ENCODE peak calls at places on chromosome 12, in eight cellular contexts. H is tibial artery, Z is fibroblast of lung, X is AG04450, F is hepatocyte, V is GM06990, U is mammary epithelial cell, B is stomach. P is an unnamed sample.

GRCh38 chr12:104985206-104985605 is 910 bp upstream of the NOPCHAP1 start:
- DNase-seq in H (no peak), Z (no peak), X (no peak), F (no peak), V (no peak), U (no peak), B (no peak), P (no peak)

GRCh38 chr12:96985515-96986362 is 78.7 kb downstream of the NEDD1 start:
- DNase-seq in H (no peak), Z (no peak), X (no peak), F (peak), V (peak), U (no peak), B (peak), P (no peak)

GRCh38 chr12:59973515-59973914 is 377.7 kb downstream of the SLC16A7 start:
- DNase-seq in H (no peak), Z (peak), X (no peak), F (no peak), V (no peak), U (peak), B (no peak), P (peak)

GRCh38 chr12:27906658-27907473 is 65.7 kb downstream of the PTHLH start:
- DNase-seq in H (no peak), Z (no peak), X (peak), F (peak), V (no peak), U (no peak), B (no peak), P (no peak)

GRCh38 chr12:115072712-115073111 is 388.7 kb upstream of the TBX3 start:
- DNase-seq in H (no peak), Z (no peak), X (no peak), F (peak), V (no peak), U (no peak), B (no peak), P (no peak)

GRCh38 chr12:106113042-106113441 is 25.7 kb downstream of the NUAK1 start:
- DNase-seq in H (no peak), Z (peak), X (no peak), F (no peak), V (no peak), U (peak), B (no peak), P (no peak)

GRCh38 chr12:120925740-120926563 is 21.8 kb upstream of the SPPL3 start:
- DNase-seq in H (no peak), Z (no peak), X (no peak), F (no peak), V (no peak), U (peak), B (no peak), P (no peak)

GRCh38 chr12:43107401-43107800 is 444.6 kb downstream of the ADAMTS20 start:
- DNase-seq in H (no peak), Z (peak), X (no peak), F (no peak), V (no peak), U (no peak), B (no peak), P (no peak)

GRCh38 chr12:104720346-104721064 is 237.6 kb downstream of the SLC41A2 start:
- DNase-seq in H (no peak), Z (peak), X (peak), F (no peak), V (peak), U (no peak), B (peak), P (no peak)

GRCh38 chr12:39406257-39406656 is 36.7 kb downstream of the KIF21A start:
- DNase-seq in H (no peak), Z (no peak), X (no peak), F (no peak), V (no peak), U (no peak), B (no peak), P (no peak)

GRCh38 chr12:12482150-12482761 is 80.4 kb downstream of the DUSP16 start:
- DNase-seq in H (no peak), Z (no peak), X (no peak), F (no peak), V (no peak), U (no peak), B (no peak), P (no peak)

GRCh38 chr12:120012067-120012621 is 23.1 kb downstream of the BICDL1 start:
- DNase-seq in H (no peak), Z (peak), X (no peak), F (peak), V (peak), U (peak), B (no peak), P (peak)

GRCh38 chr12:121893901-121894540 is 5.4 kb downstream of the PSMD9 start:
- DNase-seq in H (no peak), Z (peak), X (peak), F (peak), V (no peak), U (peak), B (peak), P (peak)

GRCh38 chr12:65822732-65823480 is 1.4 kb upstream of the HMGA2 start:
- DNase-seq in H (no peak), Z (peak), X (no peak), F (peak), V (no peak), U (peak), B (peak), P (peak)

GRCh38 chr12:128940974-128941373 is 87.7 kb downstream of the GLT1D1 start:
- DNase-seq in H (no peak), Z (no peak), X (no peak), F (no peak), V (no peak), U (no peak), B (no peak), P (no peak)

GRCh38 chr12:6460751-6461371 is 9.0 kb downstream of the TAPBPL start:
- DNase-seq in H (no peak), Z (no peak), X (no peak), F (no peak), V (no peak), U (no peak), B (no peak), P (no peak)

GRCh38 chr12:25436206-25436912 is 116.7 kb downstream of the LMNTD1 start:
- DNase-seq in H (no peak), Z (peak), X (peak), F (peak), V (peak), U (peak), B (no peak), P (peak)

GRCh38 chr12:93361159-93361919 is 16.4 kb upstream of the NUDT4 start:
- DNase-seq in H (no peak), Z (peak), X (no peak), F (no peak), V (no peak), U (peak), B (no peak), P (no peak)

GRCh38 chr12:58919271-58920101 is 818 bp downstream of the LRIG3 start:
- DNase-seq in H (peak), Z (peak), X (no peak), F (peak), V (peak), U (peak), B (no peak), P (no peak)

GRCh38 chr12:83865431-83865830 is 1047.2 kb downstream of the SLC6A15 start:
- DNase-seq in H (no peak), Z (peak), X (no peak), F (no peak), V (no peak), U (peak), B (no peak), P (no peak)

GRCh38 chr12:6337958-6338406 is 3.9 kb downstream of the TNFRSF1A start:
- DNase-seq in H (no peak), Z (peak), X (no peak), F (no peak), V (no peak), U (no peak), B (no peak), P (no peak)

GRCh38 chr12:28489256-28489655 is 299.0 kb downstream of the CCDC91 start:
- DNase-seq in H (no peak), Z (peak), X (no peak), F (no peak), V (no peak), U (peak), B (no peak), P (no peak)

DNA sequence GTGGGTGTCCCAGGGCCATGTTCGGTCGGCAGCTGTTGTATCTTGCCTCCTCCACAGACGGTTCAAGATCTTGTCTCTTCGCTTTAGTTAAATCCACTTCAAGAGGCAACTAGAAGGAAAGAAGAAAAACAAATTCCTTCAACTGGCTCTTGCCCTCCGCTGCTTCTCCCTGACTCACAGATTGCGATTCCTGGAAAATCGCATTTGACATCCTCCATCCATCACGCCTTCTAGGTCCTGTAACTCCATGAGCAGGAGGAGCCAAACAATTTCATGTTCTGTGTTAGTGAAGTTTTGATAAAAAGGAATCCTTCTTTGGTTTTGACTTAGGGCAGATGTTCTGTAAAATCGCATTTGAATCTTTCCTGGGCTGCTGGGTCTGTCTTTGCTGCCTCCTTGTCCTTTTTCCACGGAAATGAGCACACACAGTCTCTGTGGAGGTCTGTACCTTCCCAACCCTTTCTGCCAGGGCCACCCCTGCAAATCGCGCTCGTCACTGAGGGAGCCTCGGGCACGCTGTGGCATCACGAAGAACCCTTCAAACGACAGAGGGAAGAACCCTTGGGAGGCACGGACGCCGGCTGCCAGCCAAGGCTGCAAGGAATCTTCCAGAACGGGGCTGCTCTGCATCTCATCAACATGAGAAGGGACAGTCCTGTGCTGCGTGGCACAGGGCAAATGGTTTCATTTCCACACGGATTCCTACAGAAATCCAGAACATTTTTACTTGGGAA is 32.6 kb downstream of the RAD52 start:
- DNase-seq in H (no peak), Z (no peak), X (no peak), F (no peak), V (no peak), U (no peak), B (no peak), P (no peak)
- TF ChIP-seq CTCF in H (no peak), Z (no peak), X (no peak), F (no peak), V (no peak), U (no peak), B (no peak), P (no peak)

DNA sequence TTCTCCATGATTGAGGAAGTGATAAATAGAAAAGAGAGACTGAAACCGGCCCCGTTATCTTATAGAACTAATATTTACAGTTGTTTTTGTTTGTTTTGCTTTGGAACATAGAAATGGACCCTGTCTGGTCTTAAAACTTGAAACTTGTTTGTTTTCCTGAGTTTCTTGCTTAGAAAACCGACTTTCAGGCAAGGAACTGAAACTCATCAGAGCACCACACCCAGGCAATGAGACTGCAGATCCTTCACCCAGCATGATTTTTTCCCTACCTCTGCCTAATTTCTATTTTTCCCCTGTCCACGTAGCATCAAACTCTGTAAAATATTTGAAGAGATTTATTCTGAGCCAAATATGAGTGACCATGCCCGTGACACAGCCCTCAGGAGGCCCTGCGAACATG is 10.6 kb upstream of the CLEC12A start:
- DNase-seq in H (no peak), Z (no peak), X (no peak), F (no peak), V (no peak), U (no peak), B (no peak), P (no peak)
- H3K4me3 ChIP-seq in H (no peak), Z (no peak), X (no peak), F (no peak), V (no peak), U (no peak), B (no peak), P (no peak)

DNA sequence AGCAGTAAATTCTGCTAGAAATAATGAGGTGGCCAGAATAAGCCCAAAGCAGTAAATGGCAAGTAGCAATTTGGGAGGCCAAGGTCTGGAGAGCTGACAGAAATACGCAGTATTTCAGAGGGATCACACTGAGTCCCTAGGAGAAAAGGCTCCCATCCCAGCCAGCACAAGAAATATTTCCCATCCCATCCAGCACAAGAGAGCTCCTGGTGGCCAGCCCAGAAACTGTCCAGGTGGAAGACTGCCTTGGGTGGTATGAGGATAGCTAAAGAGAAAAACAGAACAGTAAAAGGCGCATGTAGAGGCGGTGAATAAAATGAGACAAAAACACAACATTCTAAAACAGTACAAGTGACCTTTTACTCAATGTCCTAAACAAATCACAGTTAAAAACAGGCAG is 120.7 kb downstream of the HECTD4 start:
- DNase-seq in H (no peak), Z (no peak), X (no peak), F (no peak), V (no peak), U (no peak), B (no peak), P (no peak)
- TF ChIP-seq CTCF in H (no peak), Z (no peak), X (peak), F (no peak), V (peak), U (peak), B (no peak), P (peak)

DNA sequence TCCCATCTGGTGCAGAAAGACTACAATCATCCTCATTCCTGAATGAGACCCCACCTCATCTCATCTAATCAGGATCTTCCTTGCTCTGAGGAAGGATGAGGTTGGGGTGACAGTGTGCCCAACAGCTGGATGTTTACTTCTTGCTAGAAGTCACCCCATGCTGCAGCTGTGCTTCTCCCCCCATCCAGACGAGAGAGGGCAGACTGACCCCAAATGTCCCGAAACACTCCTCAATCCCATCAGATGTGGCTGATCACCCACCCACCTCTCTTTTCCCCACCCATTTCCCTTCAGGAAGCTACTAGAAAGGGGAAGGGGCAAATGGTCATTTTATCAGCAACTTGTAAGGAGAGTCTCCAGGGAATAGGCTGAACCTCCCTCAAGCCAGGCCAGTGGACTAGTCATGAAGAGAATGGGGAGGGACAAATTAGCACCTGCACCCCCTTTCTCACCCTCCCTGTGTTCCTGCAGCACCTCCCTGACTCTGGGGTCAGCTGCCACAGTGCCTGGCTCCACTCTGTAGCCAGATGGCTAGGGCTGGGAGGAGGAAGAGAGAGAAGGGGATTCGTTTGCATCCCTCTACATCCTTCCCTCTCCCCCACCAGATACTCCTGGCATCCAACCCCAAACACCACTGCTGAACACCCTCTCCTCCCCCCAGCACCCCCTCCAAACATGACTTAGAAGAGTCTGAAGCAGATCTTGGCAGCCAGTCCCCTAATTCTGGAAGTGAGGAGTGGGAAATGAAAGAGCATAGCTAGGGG is 2.8 kb upstream of the BAZ2A start:
- DNase-seq in H (no peak), Z (no peak), X (no peak), F (no peak), V (peak), U (no peak), B (no peak), P (no peak)
- H3K4me3 ChIP-seq in H (peak), Z (no peak), X (peak), F (no peak), V (peak), U (peak), B (peak), P (peak)

GRCh38 chr12:100058482-100059029 is 73.8 kb upstream of the ANKS1B start:
- DNase-seq in H (no peak), Z (peak), X (peak), F (peak), V (peak), U (peak), B (no peak), P (peak)
- TF ChIP-seq CTCF in H (no peak), Z (peak), X (peak), F (peak), V (peak), U (peak), B (no peak), P (peak)

GRCh38 chr12:78143717-78144116 is 313.0 kb downstream of the NAV3 start:
- DNase-seq in H (no peak), Z (no peak), X (no peak), F (no peak), V (no peak), U (no peak), B (no peak), P (no peak)

GRCh38 chr12:78149459-78149858 is 318.8 kb downstream of the NAV3 start:
- DNase-seq in H (no peak), Z (peak), X (no peak), F (no peak), V (no peak), U (no peak), B (no peak), P (no peak)

GRCh38 chr12:78146365-78146772 is 315.7 kb downstream of the NAV3 start:
- DNase-seq in H (no peak), Z (peak), X (peak), F (peak), V (no peak), U (peak), B (no peak), P (peak)
- H3K4me3 ChIP-seq in H (no peak), Z (no peak), X (no peak), F (no peak), V (no peak), U (no peak), B (no peak), P (no peak)

GRCh38 chr12:52806169-52806811 is 7.6 kb downstream of the KRT4 start:
- DNase-seq in H (no peak), Z (no peak), X (no peak), F (no peak), V (no peak), U (no peak), B (no peak), P (no peak)
- TF ChIP-seq CTCF in H (no peak), Z (no peak), X (no peak), F (no peak), V (no peak), U (no peak), B (no peak), P (no peak)

DNA sequence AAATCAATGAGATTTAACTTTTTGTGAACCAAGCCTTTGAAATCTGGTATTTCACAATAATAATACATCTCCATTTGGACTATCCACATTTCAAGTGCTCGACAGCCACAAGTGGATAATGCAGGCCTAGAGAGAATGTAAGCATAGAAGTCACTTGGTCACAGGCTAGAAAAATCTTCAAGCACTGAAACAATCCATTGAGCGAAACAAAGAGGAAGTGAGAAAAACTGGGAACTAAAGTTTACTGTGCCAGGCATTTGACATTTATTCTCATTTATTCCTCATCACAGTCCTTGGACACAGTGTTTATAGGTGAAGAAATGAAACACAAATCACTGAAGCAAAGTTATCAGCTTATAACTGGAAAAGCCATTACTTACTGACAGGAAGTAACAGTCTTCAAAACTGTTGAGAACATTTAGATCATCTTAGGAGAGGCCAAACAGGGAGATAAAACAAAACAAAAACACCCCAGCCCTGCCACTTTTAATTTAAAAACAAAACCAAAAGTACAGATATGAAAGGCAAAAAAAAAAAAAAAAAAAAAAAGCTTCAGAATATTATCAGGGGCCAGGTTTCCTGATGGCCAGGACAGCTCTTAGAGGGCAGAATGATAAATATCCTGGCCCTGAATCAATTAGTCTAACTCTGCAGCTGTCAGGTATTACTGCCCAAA is 29.2 kb downstream of the GNS start:
- DNase-seq in H (no peak), Z (no peak), X (no peak), F (no peak), V (peak), U (no peak), B (no peak), P (no peak)
- H3K4me3 ChIP-seq in H (no peak), Z (no peak), X (no peak), F (no peak), V (no peak), U (no peak), B (no peak), P (no peak)

P was measured in HFF-Myc.